ENCODE peak calls at places on chromosomes 5 and 9, in eight cellular contexts. One of them, this sample, is unnamed.

GRCh38 chr5:151675225-151675955 is 11.3 kb downstream of the SPARC start:
- DNase-seq in progenitor cell of endocrine pancreas: no peak
- DNase-seq in astrocyte of the cerebellum: no peak
- DNase-seq in B cell: no peak
- DNase-seq in endodermal cell: no peak
- DNase-seq in tibial nerve: no peak
- DNase-seq in cardiac muscle cell: peak; percentile 75
- DNase-seq in AG04450: no peak
- DNase-seq in this sample: no peak

GRCh38 chr9:109811876-109812275 is 31.9 kb downstream of the PALM2AKAP2 start:
- DNase-seq in cardiac muscle cell: no peak
- DNase-seq in astrocyte of the cerebellum: no peak
- DNase-seq in tibial nerve: no peak
- DNase-seq in AG04450: no peak
- DNase-seq in endodermal cell: no peak
- DNase-seq in progenitor cell of endocrine pancreas: no peak
- DNase-seq in B cell: no peak
- DNase-seq in this sample: no peak

GRCh38 chr5:137923856-137924255 is 34.6 kb downstream of the PKD2L2 start:
- DNase-seq in astrocyte of the cerebellum: no peak
- DNase-seq in endodermal cell: no peak
- DNase-seq in B cell: no peak
- DNase-seq in tibial nerve: no peak
- DNase-seq in AG04450: no peak
- DNase-seq in progenitor cell of endocrine pancreas: no peak
- DNase-seq in cardiac muscle cell: peak; percentile 45
- DNase-seq in this sample: no peak

GRCh38 chr5:143106175-143106574 is 297.3 kb downstream of the NR3C1 start:
- DNase-seq in tibial nerve: peak; percentile 23
- DNase-seq in astrocyte of the cerebellum: peak; percentile 15
- DNase-seq in B cell: no peak
- DNase-seq in endodermal cell: no peak
- DNase-seq in progenitor cell of endocrine pancreas: no peak
- DNase-seq in cardiac muscle cell: peak; percentile 75
- DNase-seq in AG04450: no peak
- DNase-seq in this sample: no peak

GRCh38 chr5:150144211-150144801 is 11.3 kb downstream of the PDGFRB start:
- DNase-seq in B cell: no peak
- DNase-seq in tibial nerve: peak; percentile 74
- DNase-seq in cardiac muscle cell: peak; percentile 96
- DNase-seq in AG04450: peak; percentile 48
- DNase-seq in endodermal cell: peak; percentile 69
- DNase-seq in progenitor cell of endocrine pancreas: no peak
- DNase-seq in astrocyte of the cerebellum: no peak
- DNase-seq in this sample: no peak

GRCh38 chr5:59218424-59219045 is 635.7 kb downstream of the RAB3C start:
- DNase-seq in progenitor cell of endocrine pancreas: no peak
- DNase-seq in B cell: no peak
- DNase-seq in endodermal cell: no peak
- DNase-seq in AG04450: no peak
- DNase-seq in cardiac muscle cell: peak; percentile 30
- DNase-seq in tibial nerve: no peak
- DNase-seq in astrocyte of the cerebellum: no peak
- DNase-seq in this sample: no peak

GRCh38 chr5:74251106-74252032 is 389.2 kb downstream of the ENC1 start:
- DNase-seq in endodermal cell: peak; percentile 54
- DNase-seq in progenitor cell of endocrine pancreas: no peak
- DNase-seq in tibial nerve: peak; percentile 30
- DNase-seq in astrocyte of the cerebellum: peak; percentile 33
- DNase-seq in B cell: no peak
- DNase-seq in cardiac muscle cell: peak; percentile 98
- DNase-seq in AG04450: peak; percentile 85
- DNase-seq in this sample: peak; percentile 80

GRCh38 chr5:36876965-36877666 is 547 bp downstream of the NIPBL start:
- DNase-seq in astrocyte of the cerebellum: no peak
- DNase-seq in AG04450: no peak
- DNase-seq in cardiac muscle cell: peak; percentile 74
- DNase-seq in progenitor cell of endocrine pancreas: peak; percentile 43
- DNase-seq in endodermal cell: peak; percentile 87
- DNase-seq in tibial nerve: peak; percentile 46
- DNase-seq in B cell: peak; percentile 77
- DNase-seq in this sample: no peak

GRCh38 chr9:133701321-133701980 is 36.7 kb downstream of the SARDH start:
- DNase-seq in cardiac muscle cell: no peak
- DNase-seq in tibial nerve: no peak
- DNase-seq in progenitor cell of endocrine pancreas: no peak
- DNase-seq in endodermal cell: no peak
- DNase-seq in AG04450: no peak
- DNase-seq in astrocyte of the cerebellum: no peak
- DNase-seq in B cell: no peak
- DNase-seq in this sample: no peak

GRCh38 chr5:1363160-1363559 is 18.3 kb upstream of the CLPTM1L start:
- DNase-seq in progenitor cell of endocrine pancreas: no peak
- DNase-seq in B cell: no peak
- DNase-seq in tibial nerve: no peak
- DNase-seq in astrocyte of the cerebellum: no peak
- DNase-seq in AG04450: no peak
- DNase-seq in cardiac muscle cell: no peak
- DNase-seq in endodermal cell: no peak
- DNase-seq in this sample: no peak

GRCh38 chr5:157874861-157875260 is 15.9 kb upstream of the CLINT1 start:
- DNase-seq in cardiac muscle cell: no peak
- DNase-seq in AG04450: no peak
- DNase-seq in astrocyte of the cerebellum: no peak
- DNase-seq in endodermal cell: no peak
- DNase-seq in B cell: no peak
- DNase-seq in tibial nerve: no peak
- DNase-seq in progenitor cell of endocrine pancreas: no peak
- DNase-seq in this sample: no peak

GRCh38 chr9:36846621-36847020 is 187.4 kb downstream of the PAX5 start:
- DNase-seq in tibial nerve: no peak
- DNase-seq in endodermal cell: no peak
- DNase-seq in B cell: no peak
- DNase-seq in progenitor cell of endocrine pancreas: no peak
- DNase-seq in AG04450: no peak
- DNase-seq in cardiac muscle cell: no peak
- DNase-seq in astrocyte of the cerebellum: no peak
- DNase-seq in this sample: no peak

GRCh38 chr9:36845844-36846243 is 188.2 kb downstream of the PAX5 start:
- DNase-seq in AG04450: no peak
- DNase-seq in astrocyte of the cerebellum: no peak
- DNase-seq in tibial nerve: no peak
- DNase-seq in cardiac muscle cell: no peak
- DNase-seq in B cell: no peak
- DNase-seq in endodermal cell: no peak
- DNase-seq in progenitor cell of endocrine pancreas: no peak
- DNase-seq in this sample: no peak

GRCh38 chr9:36843964-36844363 is 190.1 kb downstream of the PAX5 start:
- DNase-seq in AG04450: no peak
- DNase-seq in astrocyte of the cerebellum: no peak
- DNase-seq in endodermal cell: no peak
- DNase-seq in cardiac muscle cell: no peak
- DNase-seq in B cell: no peak
- DNase-seq in tibial nerve: no peak
- DNase-seq in progenitor cell of endocrine pancreas: no peak
- DNase-seq in this sample: no peak

GRCh38 chr9:36842560-36843530 is 191.2 kb downstream of the PAX5 start:
- DNase-seq in B cell: no peak
- DNase-seq in cardiac muscle cell: no peak
- DNase-seq in progenitor cell of endocrine pancreas: no peak
- DNase-seq in endodermal cell: no peak
- DNase-seq in tibial nerve: no peak
- DNase-seq in AG04450: no peak
- DNase-seq in astrocyte of the cerebellum: no peak
- DNase-seq in this sample: no peak

GRCh38 chr9:36844961-36845360 is 189.1 kb downstream of the PAX5 start:
- DNase-seq in astrocyte of the cerebellum: no peak
- DNase-seq in tibial nerve: no peak
- DNase-seq in AG04450: no peak
- DNase-seq in cardiac muscle cell: no peak
- DNase-seq in progenitor cell of endocrine pancreas: no peak
- DNase-seq in B cell: no peak
- DNase-seq in endodermal cell: no peak
- DNase-seq in this sample: no peak
- TF ChIP-seq CTCF in astrocyte of the cerebellum: no peak
- TF ChIP-seq CTCF in tibial nerve: no peak
- TF ChIP-seq CTCF in AG04450: no peak
- TF ChIP-seq CTCF in cardiac muscle cell: no peak
- TF ChIP-seq CTCF in progenitor cell of endocrine pancreas: no peak
- TF ChIP-seq CTCF in B cell: no peak
- TF ChIP-seq CTCF in endodermal cell: no peak
- TF ChIP-seq CTCF in this sample: no peak

GRCh38 chr9:114240216-114240615 is 82.7 kb upstream of the ORM1 start:
- DNase-seq in endodermal cell: no peak
- DNase-seq in progenitor cell of endocrine pancreas: no peak
- DNase-seq in astrocyte of the cerebellum: no peak
- DNase-seq in AG04450: no peak
- DNase-seq in tibial nerve: no peak
- DNase-seq in cardiac muscle cell: no peak
- DNase-seq in B cell: no peak
- DNase-seq in this sample: no peak

GRCh38 chr9:114238471-114238870 is 83.1 kb downstream of the COL27A1 start:
- DNase-seq in astrocyte of the cerebellum: no peak
- DNase-seq in B cell: no peak
- DNase-seq in progenitor cell of endocrine pancreas: no peak
- DNase-seq in tibial nerve: peak; percentile 50
- DNase-seq in endodermal cell: no peak
- DNase-seq in cardiac muscle cell: peak; percentile 57
- DNase-seq in AG04450: no peak
- DNase-seq in this sample: no peak

GRCh38 chr9:114243240-114243639 is 79.7 kb upstream of the ORM1 start:
- DNase-seq in astrocyte of the cerebellum: no peak
- DNase-seq in progenitor cell of endocrine pancreas: no peak
- DNase-seq in B cell: no peak
- DNase-seq in endodermal cell: no peak
- DNase-seq in tibial nerve: no peak
- DNase-seq in AG04450: no peak
- DNase-seq in cardiac muscle cell: no peak
- DNase-seq in this sample: no peak

GRCh38 chr9:114238919-114239879 is 83.7 kb upstream of the ORM1 start:
- DNase-seq in cardiac muscle cell: peak; percentile 63
- DNase-seq in B cell: no peak
- DNase-seq in progenitor cell of endocrine pancreas: no peak
- DNase-seq in endodermal cell: peak; percentile 84
- DNase-seq in tibial nerve: no peak
- DNase-seq in astrocyte of the cerebellum: no peak
- DNase-seq in AG04450: no peak
- DNase-seq in this sample: no peak

GRCh38 chr9:114240647-114241558 is 82.0 kb upstream of the ORM1 start:
- DNase-seq in AG04450: no peak
- DNase-seq in progenitor cell of endocrine pancreas: no peak
- DNase-seq in B cell: no peak
- DNase-seq in endodermal cell: no peak
- DNase-seq in cardiac muscle cell: no peak
- DNase-seq in astrocyte of the cerebellum: no peak
- DNase-seq in tibial nerve: no peak
- DNase-seq in this sample: no peak
- TF ChIP-seq CTCF in AG04450: no peak
- TF ChIP-seq CTCF in progenitor cell of endocrine pancreas: no peak
- TF ChIP-seq CTCF in B cell: no peak
- TF ChIP-seq CTCF in endodermal cell: no peak
- TF ChIP-seq CTCF in cardiac muscle cell: no peak
- TF ChIP-seq CTCF in astrocyte of the cerebellum: no peak
- TF ChIP-seq CTCF in tibial nerve: no peak
- TF ChIP-seq CTCF in this sample: no peak

DNA sequence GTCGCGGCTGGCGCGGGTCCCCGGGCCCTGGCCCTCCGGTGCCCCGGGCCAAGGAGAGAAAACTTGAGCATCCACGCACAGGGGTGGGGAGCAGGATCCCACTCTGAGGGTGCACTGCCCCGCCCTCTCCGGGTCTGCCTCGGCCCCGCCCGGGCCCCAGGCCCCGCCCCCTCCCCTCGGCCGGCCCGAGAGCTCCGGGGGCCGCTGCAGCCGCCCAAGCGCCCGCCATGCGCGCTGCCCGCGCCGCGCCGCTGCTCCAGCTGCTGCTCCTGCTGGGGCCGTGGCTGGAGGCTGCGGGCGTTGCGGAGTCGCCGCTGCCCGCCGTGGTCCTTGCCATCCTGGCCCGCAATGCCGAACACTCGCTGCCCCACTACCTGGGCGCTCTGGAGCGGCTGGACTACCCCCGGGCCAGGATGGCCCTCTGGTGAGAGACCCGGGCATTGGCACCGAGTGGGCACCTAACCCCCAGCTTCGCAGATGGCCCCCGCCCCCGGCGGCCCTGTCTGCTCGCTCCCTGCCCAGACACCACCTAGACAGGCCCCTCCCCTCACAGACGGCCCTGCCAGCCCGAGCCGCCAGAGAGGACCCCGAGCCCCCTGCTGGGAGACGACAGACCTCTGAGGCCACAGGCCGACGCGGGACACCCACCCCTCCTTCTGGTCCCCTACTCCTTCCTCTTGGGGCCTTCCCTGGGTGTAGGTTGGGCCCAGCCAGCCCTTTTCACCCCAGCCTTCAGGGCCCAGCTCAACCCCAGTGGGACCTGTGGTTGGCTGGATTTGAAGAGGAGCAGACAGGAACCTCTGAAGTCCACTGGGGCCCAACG is at the start of gene CERCAM:
- DNase-seq in astrocyte of the cerebellum: no peak
- DNase-seq in progenitor cell of endocrine pancreas: peak; percentile 61
- DNase-seq in B cell: peak; percentile 78
- DNase-seq in AG04450: no peak
- DNase-seq in endodermal cell: peak; percentile 83
- DNase-seq in tibial nerve: peak; percentile 34
- DNase-seq in cardiac muscle cell: peak; percentile 59
- DNase-seq in this sample: no peak
- TF ChIP-seq CTCF in astrocyte of the cerebellum: peak; percentile 4
- TF ChIP-seq CTCF in progenitor cell of endocrine pancreas: peak; percentile 49
- TF ChIP-seq CTCF in B cell: no peak
- TF ChIP-seq CTCF in AG04450: peak; percentile 13
- TF ChIP-seq CTCF in endodermal cell: no peak
- TF ChIP-seq CTCF in tibial nerve: no peak
- TF ChIP-seq CTCF in cardiac muscle cell: peak; percentile 21
- TF ChIP-seq CTCF in this sample: no peak

DNA sequence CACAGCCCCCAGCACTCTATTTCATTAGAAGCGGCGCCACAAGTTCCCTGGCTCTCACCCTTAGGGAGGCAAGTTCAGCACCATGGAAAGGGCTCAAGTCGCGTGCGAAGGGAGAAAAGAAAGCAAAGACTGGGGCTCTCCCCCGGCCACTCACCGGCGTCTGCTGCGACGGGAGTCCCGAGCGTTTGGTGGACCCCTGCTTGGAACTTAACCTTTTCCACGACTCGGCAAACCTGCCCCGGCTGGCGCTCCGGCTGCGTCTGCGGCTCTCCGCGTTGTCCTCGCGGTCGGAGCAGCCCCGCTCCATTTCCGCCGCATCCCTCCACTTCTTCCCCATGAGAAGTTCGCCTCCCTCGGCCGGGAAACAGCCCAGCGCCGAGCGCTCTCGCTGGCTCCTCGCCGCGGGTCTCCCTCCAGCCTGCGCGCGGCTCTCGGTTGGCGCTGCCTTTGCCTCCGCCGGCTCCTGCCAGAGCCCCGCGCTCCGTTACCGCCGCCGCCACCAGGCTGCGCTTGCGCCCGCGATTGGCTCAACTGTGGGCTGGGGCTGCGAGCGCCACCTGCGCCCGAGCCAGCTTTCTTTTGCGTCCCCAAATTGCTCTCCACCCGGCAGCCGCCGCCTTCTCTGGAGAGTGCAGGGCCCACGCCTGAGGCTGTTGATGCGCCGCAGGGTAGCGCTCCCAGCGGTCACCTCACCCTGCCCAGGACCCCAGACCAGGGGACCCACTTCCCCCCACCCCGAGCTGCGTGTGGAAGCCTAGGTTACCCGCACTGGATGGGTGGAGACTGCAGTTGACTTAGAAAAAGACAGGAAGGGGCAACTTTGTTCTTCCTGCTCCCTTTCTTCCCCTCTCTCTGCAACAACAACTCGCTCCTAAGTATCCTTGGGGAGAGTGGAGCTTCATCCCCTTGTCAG is 321.6 kb downstream of the CEMIP2 start:
- DNase-seq in astrocyte of the cerebellum: peak; percentile 52
- DNase-seq in tibial nerve: peak; percentile 5
- DNase-seq in AG04450: peak; percentile 8
- DNase-seq in cardiac muscle cell: peak; percentile 72
- DNase-seq in B cell: peak; percentile 5
- DNase-seq in endodermal cell: peak; percentile 96
- DNase-seq in progenitor cell of endocrine pancreas: peak; percentile 78
- DNase-seq in this sample: peak; percentile 3
- TF ChIP-seq CTCF in astrocyte of the cerebellum: no peak
- TF ChIP-seq CTCF in tibial nerve: no peak
- TF ChIP-seq CTCF in AG04450: no peak
- TF ChIP-seq CTCF in cardiac muscle cell: peak; percentile 9
- TF ChIP-seq CTCF in B cell: no peak
- TF ChIP-seq CTCF in endodermal cell: peak; percentile 70
- TF ChIP-seq CTCF in progenitor cell of endocrine pancreas: peak; percentile 44
- TF ChIP-seq CTCF in this sample: peak; percentile 9